ENCODE peak calls at places on chromosomes 7 and 10, in eight cellular contexts. L is A549, E is neural progenitor cell, Q is right lobe of liver, R is fibroblast of lung, F is adrenal gland, G is cardiac muscle cell, Z is transverse colon. C is an unnamed sample. For H3K4me1, the result is how much of the 10 kb centered on the place peaks cover.

GRCh38 chr10:21002097-21002878 is 105.2 kb upstream of the NEBL start:
- DNase-seq in F (no peak), Q (no peak), R (peak), E (no peak), Z (no peak), G (no peak), L (peak), C (no peak)

GRCh38 chr10:28095791-28096367 is 97.0 kb upstream of the ODAD2 start:
- DNase-seq in Q (no peak), E (no peak), R (no peak), F (no peak), L (no peak), Z (no peak), G (no peak), C (no peak)

GRCh38 chr10:118118751-118119150 is 72.0 kb upstream of the RAB11FIP2 start:
- DNase-seq in F (no peak), Q (no peak), G (no peak), R (no peak), Z (no peak), E (no peak), L (no peak), C (no peak)

GRCh38 chr7:135758531-135758932 is 9.9 kb upstream of the FAM180A start:
- DNase-seq in G (no peak), E (peak), R (peak), L (no peak), Q (no peak), F (no peak), Z (no peak), C (no peak)

GRCh38 chr7:20330797-20331230 is at the start of gene ITGB8:
- DNase-seq in R (no peak), Q (no peak), L (peak), Z (no peak), E (no peak), G (peak), F (peak), C (peak)

GRCh38 chr7:13989944-13990295 is 454 bp upstream of the ETV1 start:
- DNase-seq in Q (no peak), E (no peak), R (no peak), L (no peak), G (no peak), F (no peak), Z (no peak), C (no peak)

GRCh38 chr7:158268851-158269535 is 318.6 kb downstream of the PTPRN2 start:
- DNase-seq in G (no peak), Z (peak), Q (peak), F (no peak), R (no peak), L (no peak), E (no peak), C (no peak)

GRCh38 chr10:24854256-24854655 is 98.2 kb downstream of the PRTFDC1 start:
- DNase-seq in R (no peak), L (no peak), G (no peak), Q (no peak), F (no peak), Z (no peak), E (no peak), C (no peak)

GRCh38 chr10:34814228-34815173 is 595 bp downstream of the PARD3 start:
- DNase-seq in E (peak), Q (peak), Z (peak), L (peak), R (peak), G (peak), F (peak), C (peak)

GRCh38 chr10:133114251-133114650 is 26.5 kb downstream of the ADGRA1 start:
- DNase-seq in G (no peak), R (no peak), F (no peak), Z (no peak), Q (no peak), L (no peak), E (no peak), C (no peak)

GRCh38 chr7:23938937-23939552 is 229.0 kb downstream of the STK31 start:
- DNase-seq in G (peak), R (peak), F (no peak), E (peak), Q (peak), Z (peak), L (peak), C (no peak)

GRCh38 chr7:113810108-113810748 is 108.6 kb downstream of the PPP1R3A start:
- DNase-seq in Z (no peak), Q (no peak), E (no peak), F (no peak), L (no peak), G (no peak), R (no peak), C (no peak)

GRCh38 chr10:3067859-3068179 is 471 bp downstream of the PFKP start:
- DNase-seq in R (no peak), Q (no peak), E (peak), F (no peak), L (no peak), Z (peak), G (no peak), C (no peak)

GRCh38 chr10:78657622-78658165 is 411.1 kb upstream of the ZMIZ1 start:
- DNase-seq in F (peak), R (peak), Z (peak), L (peak), E (peak), G (peak), Q (peak), C (peak)

GRCh38 chr7:43648725-43649406 is 66.0 kb downstream of the STK17A start:
- DNase-seq in F (no peak), L (no peak), R (peak), Q (no peak), E (no peak), G (no peak), Z (peak), C (no peak)

GRCh38 chr7:149414745-149415390 is 46.0 kb downstream of the ZNF777 start:
- DNase-seq in L (peak), G (peak), E (peak), Z (peak), F (no peak), R (peak), Q (no peak), C (peak)

GRCh38 chr7:43658718-43659548 is 70.4 kb downstream of the COA1 start:
- DNase-seq in F (no peak), R (peak), E (no peak), G (no peak), L (peak), Q (no peak), Z (no peak), C (no peak)

GRCh38 chr10:36017141-36017540 is 375.0 kb upstream of the FZD8 start:
- DNase-seq in L (no peak), F (no peak), Q (no peak), R (no peak), Z (no peak), E (no peak), G (no peak), C (no peak)

GRCh38 chr7:33628894-33629293 is 276.4 kb upstream of the BMPER start:
- DNase-seq in G (no peak), E (no peak), R (no peak), Q (no peak), F (no peak), Z (no peak), L (no peak), C (no peak)

GRCh38 chr7:12683678-12684077 is 3.8 kb upstream of the ARL4A start:
- DNase-seq in R (peak), F (no peak), G (no peak), E (no peak), L (peak), Z (no peak), Q (no peak), C (no peak)

GRCh38 chr7:18580945-18581344 is 85.4 kb downstream of the HDAC9 start:
- DNase-seq in R (no peak), F (no peak), G (no peak), L (no peak), Q (no peak), E (no peak), Z (no peak), C (no peak)

GRCh38 chr7:43295429-43295828 is 183.0 kb downstream of the HECW1 start:
- DNase-seq in G (no peak), R (no peak), Z (no peak), L (no peak), E (no peak), Q (no peak), F (no peak), C (no peak)

GRCh38 chr7:151683615-151684407 is 164.1 kb upstream of the RHEB start:
- DNase-seq in L (no peak), Q (no peak), F (no peak), Z (no peak), G (no peak), E (no peak), R (no peak), C (no peak)

GRCh38 chr7:108403597-108404217 is 52.5 kb downstream of the NRCAM start:
- DNase-seq in Q (no peak), F (no peak), L (no peak), E (no peak), Z (no peak), G (no peak), R (no peak), C (no peak)

GRCh38 chr10:99484626-99485581 is 47.8 kb upstream of the NKX2-3 start:
- DNase-seq in Q (no peak), G (no peak), Z (no peak), F (no peak), E (peak), R (no peak), L (peak), C (no peak)

GRCh38 chr10:93445097-93445960 is 36.8 kb downstream of the MYOF start:
- DNase-seq in L (peak), G (peak), Z (peak), Q (peak), R (peak), F (peak), E (peak), C (peak)
- H3K4me1 ChIP-seq in L (half or more), G (under half), Z (half or more), Q (under half), R (under half), F (under half), E (under half), C (under half)

GRCh38 chr10:122390271-122390670 is 15.8 kb downstream of the PLEKHA1 start:
- DNase-seq in E (no peak), G (no peak), L (no peak), Q (no peak), R (no peak), Z (no peak), F (no peak), C (no peak)

GRCh38 chr10:122391875-122392274 is 17.4 kb downstream of the PLEKHA1 start:
- DNase-seq in Q (no peak), F (no peak), L (no peak), E (no peak), R (no peak), Z (no peak), G (no peak), C (no peak)

GRCh38 chr10:122392835-122393234 is 18.3 kb downstream of the PLEKHA1 start:
- DNase-seq in F (no peak), L (no peak), R (no peak), E (no peak), G (no peak), Z (no peak), Q (no peak), C (no peak)

GRCh38 chr10:122388287-122388997 is 13.9 kb downstream of the PLEKHA1 start:
- DNase-seq in E (no peak), G (no peak), Q (no peak), F (no peak), L (no peak), R (no peak), Z (no peak), C (no peak)

DNA sequence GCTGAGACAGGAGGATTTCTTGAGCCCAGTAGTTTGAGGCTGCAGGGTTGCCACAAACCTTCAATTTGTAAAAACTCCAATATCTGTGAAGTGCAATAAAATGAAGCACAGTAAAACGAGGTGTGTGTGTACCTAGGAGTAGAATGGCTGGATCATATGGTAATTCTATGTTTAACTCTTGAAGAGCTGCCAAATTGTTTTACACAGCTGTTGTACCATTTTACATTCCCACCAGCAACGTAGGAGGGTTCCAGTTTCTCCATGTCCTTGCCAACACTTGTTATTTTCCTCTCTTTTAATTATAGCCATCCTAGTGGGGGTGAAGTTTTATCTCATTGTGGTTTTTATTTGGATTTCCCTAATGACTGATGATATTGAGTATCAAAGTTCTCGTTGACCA is 16.2 kb downstream of the PLEKHA1 start:
- DNase-seq in R (no peak), Q (no peak), G (no peak), E (no peak), F (no peak), Z (no peak), L (no peak), C (no peak)
- H3K27ac ChIP-seq in R (no peak), Q (peak), G (no peak), E (no peak), F (no peak), Z (no peak), L (no peak), C (no peak)

GRCh38 chr10:9682812-9683211 is 1334.9 kb upstream of the CELF2 start:
- DNase-seq in G (no peak), F (no peak), Z (no peak), R (no peak), Q (no peak), L (no peak), E (no peak), C (no peak)

GRCh38 chr10:9684186-9684585 is 1333.5 kb upstream of the CELF2 start:
- DNase-seq in R (no peak), G (no peak), Z (no peak), F (no peak), Q (no peak), E (no peak), L (no peak), C (no peak)

GRCh38 chr10:9685596-9685995 is 1332.1 kb upstream of the CELF2 start:
- DNase-seq in Q (no peak), F (no peak), E (no peak), G (no peak), Z (no peak), L (no peak), R (no peak), C (no peak)

DNA sequence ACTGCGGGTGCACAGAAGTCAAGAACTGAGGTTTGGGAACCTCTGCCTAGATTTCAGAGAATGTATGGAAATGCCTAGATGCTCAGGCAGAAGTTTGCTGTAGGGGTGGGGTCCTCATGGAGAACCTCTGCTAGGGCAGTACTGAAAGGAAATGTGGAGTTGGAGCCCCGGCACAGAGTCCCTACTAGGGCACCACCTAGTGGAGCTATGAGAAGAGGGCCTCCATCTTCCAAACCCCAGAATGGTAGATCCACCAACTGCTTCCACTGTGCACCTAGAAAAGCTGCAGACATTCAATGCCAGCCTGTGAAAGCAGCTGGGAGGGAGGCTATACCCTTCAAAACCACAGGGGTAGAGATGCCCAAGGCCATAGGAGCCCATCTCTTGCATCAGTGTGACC is 1336.0 kb upstream of the CELF2 start:
- DNase-seq in E (no peak), Z (no peak), G (no peak), Q (no peak), R (no peak), L (no peak), F (no peak), C (no peak)
- TF ChIP-seq CTCF in E (no peak), Z (no peak), G (no peak), Q (peak), R (no peak), L (no peak), F (no peak), C (no peak)

GRCh38 chr10:6254200-6254599 is 51.5 kb downstream of the PFKFB3 start:
- DNase-seq in G (no peak), F (no peak), Z (no peak), R (no peak), Q (no peak), L (no peak), E (no peak), C (no peak)

GRCh38 chr10:6259153-6259552 is 56.4 kb downstream of the PFKFB3 start:
- DNase-seq in E (no peak), F (no peak), Z (no peak), Q (no peak), L (no peak), R (no peak), G (no peak), C (no peak)

GRCh38 chr10:6250745-6251144 is 48.0 kb downstream of the PFKFB3 start:
- DNase-seq in E (no peak), Z (no peak), Q (no peak), F (no peak), R (no peak), L (no peak), G (no peak), C (no peak)

GRCh38 chr10:6256439-6256838 is 53.7 kb downstream of the PFKFB3 start:
- DNase-seq in F (no peak), R (no peak), Z (no peak), G (no peak), Q (no peak), E (no peak), L (no peak), C (no peak)

DNA sequence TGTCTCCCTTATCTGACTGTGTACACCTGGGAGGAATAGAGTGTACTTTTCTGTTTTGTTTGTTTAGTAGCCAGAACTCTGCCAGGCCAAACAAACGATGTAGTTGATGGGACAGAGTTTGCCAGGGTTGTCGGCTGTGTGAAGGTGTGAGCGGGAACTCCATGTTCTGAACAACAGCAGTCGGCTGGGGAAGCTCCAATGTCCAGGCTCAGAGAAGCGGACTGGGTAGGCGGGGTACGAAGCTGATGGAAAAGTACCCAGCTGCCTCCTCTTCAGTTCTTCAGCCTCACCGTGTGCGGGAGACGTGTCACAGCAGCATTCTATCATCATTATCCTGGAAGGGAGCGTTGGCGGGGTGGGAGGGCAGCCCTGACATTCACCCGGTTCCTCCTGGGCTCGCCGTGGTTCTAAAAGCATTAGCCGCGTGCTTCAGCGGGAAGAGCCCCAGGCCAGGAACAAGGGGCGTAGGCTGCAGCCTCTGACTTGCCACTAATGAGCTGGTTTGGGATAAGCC is 52.9 kb downstream of the PFKFB3 start:
- DNase-seq in E (no peak), Q (peak), G (no peak), Z (peak), R (no peak), F (no peak), L (no peak), C (no peak)
- H3K4me1 ChIP-seq in E (under half), Q (under half), G (under half), Z (under half), R (under half), F (under half), L (under half), C (under half)

C was measured in heart right ventricle.